ENCODE peak calls at places on chromosome 14, in five cellular contexts. R, H, T, V and W are unnamed samples.

GRCh38 chr14:91410781-91411536 is 6.7 kb downstream of the CCDC88C start:
- DNase-seq in R (no peak), V (peak; percentile 48), T (no peak), H (no peak), W (no peak)

GRCh38 chr14:37600880-37601741 is 5.7 kb downstream of the TTC6 start:
- DNase-seq in T (no peak), H (no peak), V (no peak), R (no peak), W (no peak)

GRCh38 chr14:58560208-58560607 is 77.6 kb upstream of the DACT1 start:
- DNase-seq in T (no peak), R (no peak), H (peak; percentile 46), V (no peak), W (no peak)

GRCh38 chr14:74246561-74246960 is 7.3 kb downstream of the VSX2 start:
- DNase-seq in H (no peak), R (no peak), V (no peak), T (no peak), W (no peak)

GRCh38 chr14:73997944-73998451 is 21.1 kb downstream of the ENTPD5 start:
- DNase-seq in V (no peak), H (no peak), R (no peak), T (no peak), W (no peak)

GRCh38 chr14:34997762-34998161 is 15.0 kb downstream of the SRP54 start:
- DNase-seq in T (no peak), V (no peak), H (peak; percentile 22), R (no peak), W (no peak)

GRCh38 chr14:77489051-77489450 is 9.6 kb downstream of the ISM2 start:
- DNase-seq in R (no peak), H (no peak), V (no peak), T (no peak), W (no peak)

GRCh38 chr14:21041676-21042433 is at the start of gene RNASE7:
- DNase-seq in R (no peak), V (no peak), H (no peak), T (no peak), W (no peak)

GRCh38 chr14:33805593-33805992 is 145.3 kb downstream of the EGLN3 start:
- DNase-seq in V (no peak), T (no peak), R (no peak), H (no peak), W (no peak)

GRCh38 chr14:81986005-81986404 is 452.4 kb upstream of the SEL1L start:
- DNase-seq in T (no peak), V (no peak), H (no peak), R (no peak), W (no peak)

GRCh38 chr14:91872517-91873470 is 5.5 kb upstream of the TC2N start:
- DNase-seq in V (peak; percentile 78), R (peak; percentile 53), T (no peak), H (peak; percentile 93), W (peak; percentile 46)

GRCh38 chr14:78310263-78310662 is 140.1 kb downstream of the NRXN3 start:
- DNase-seq in H (no peak), T (no peak), V (no peak), R (no peak), W (no peak)

GRCh38 chr14:92579244-92579643 is 65.7 kb downstream of the RIN3 start:
- DNase-seq in T (no peak), V (no peak), H (peak; percentile 53), R (no peak), W (no peak)

GRCh38 chr14:91282954-91283645 is 38.6 kb upstream of the GPR68 start:
- DNase-seq in T (no peak), H (no peak), R (no peak), V (no peak), W (no peak)

GRCh38 chr14:102182901-102183619 is 43.4 kb downstream of the WDR20 start:
- DNase-seq in T (no peak), V (no peak), R (no peak), H (peak; percentile 32), W (no peak)

GRCh38 chr14:31954991-31955390 is 122.1 kb upstream of the ARHGAP5 start:
- DNase-seq in H (no peak), T (no peak), R (no peak), V (no peak), W (no peak)

GRCh38 chr14:92610849-92611271 is 97.3 kb downstream of the RIN3 start:
- DNase-seq in V (no peak), R (no peak), T (no peak), H (no peak), W (no peak)

GRCh38 chr14:34843011-34843554 is 32.1 kb downstream of the BAZ1A start:
- DNase-seq in V (no peak), R (no peak), T (no peak), H (peak; percentile 75), W (no peak)

GRCh38 chr14:94615254-94615653 is 3.1 kb downstream of the SERPINA3 start:
- DNase-seq in R (no peak), V (no peak), H (no peak), T (no peak), W (no peak)

GRCh38 chr14:53715390-53715730 is 241.3 kb downstream of the BMP4 start:
- DNase-seq in H (peak; percentile 62), R (no peak), T (no peak), V (no peak), W (no peak)

GRCh38 chr14:72528059-72528950 is 365.6 kb downstream of the DPF3 start:
- DNase-seq in V (no peak), T (no peak), H (no peak), R (no peak), W (no peak)

DNA sequence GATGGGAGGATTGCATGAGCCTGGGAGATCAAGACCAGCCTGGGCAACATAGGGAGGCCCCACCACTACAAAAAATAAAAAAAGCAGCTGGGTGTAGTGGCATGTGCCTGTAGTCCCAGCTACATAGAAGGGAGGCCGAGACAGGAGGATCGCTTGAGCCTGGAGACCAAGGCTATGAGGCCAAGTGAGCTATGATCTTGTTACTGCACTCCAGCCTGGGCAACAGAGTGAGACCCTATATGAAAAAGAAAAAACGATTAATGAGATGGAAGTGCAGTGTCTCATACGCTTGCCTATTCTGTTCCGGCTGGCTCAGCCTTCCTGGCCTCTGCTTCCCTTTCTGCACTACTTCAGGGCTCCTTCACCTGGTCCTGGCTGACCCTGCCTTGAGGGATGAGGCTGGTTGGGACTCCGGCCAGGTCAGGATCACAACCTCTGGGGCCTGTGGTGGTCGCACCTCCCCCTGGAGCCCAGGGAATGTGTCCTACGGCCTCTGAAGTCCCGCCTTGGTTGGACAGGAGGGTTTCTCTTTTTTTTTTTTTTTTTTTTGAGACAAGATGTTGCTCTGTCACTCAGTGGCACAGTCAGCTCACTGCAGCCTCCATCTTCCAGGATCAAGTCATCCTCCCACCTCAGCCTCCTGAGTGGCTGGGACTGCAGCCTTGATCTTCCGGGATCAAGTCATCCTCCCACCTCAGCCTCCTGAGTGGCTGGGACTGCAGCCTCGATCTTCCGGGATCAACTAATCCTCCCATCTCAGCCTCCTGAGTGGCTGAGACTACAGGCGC is 10.7 kb downstream of the TEDC1 start:
- DNase-seq in H (no peak), T (no peak), V (no peak), R (no peak), W (no peak)
- H3K9me3 ChIP-seq in H (no peaks in the 10 kb centered on the region), T (no peaks in the 10 kb centered on the region), V (no peaks in the 10 kb centered on the region), R (no peaks in the 10 kb centered on the region), W (no peaks in the 10 kb centered on the region)

DNA sequence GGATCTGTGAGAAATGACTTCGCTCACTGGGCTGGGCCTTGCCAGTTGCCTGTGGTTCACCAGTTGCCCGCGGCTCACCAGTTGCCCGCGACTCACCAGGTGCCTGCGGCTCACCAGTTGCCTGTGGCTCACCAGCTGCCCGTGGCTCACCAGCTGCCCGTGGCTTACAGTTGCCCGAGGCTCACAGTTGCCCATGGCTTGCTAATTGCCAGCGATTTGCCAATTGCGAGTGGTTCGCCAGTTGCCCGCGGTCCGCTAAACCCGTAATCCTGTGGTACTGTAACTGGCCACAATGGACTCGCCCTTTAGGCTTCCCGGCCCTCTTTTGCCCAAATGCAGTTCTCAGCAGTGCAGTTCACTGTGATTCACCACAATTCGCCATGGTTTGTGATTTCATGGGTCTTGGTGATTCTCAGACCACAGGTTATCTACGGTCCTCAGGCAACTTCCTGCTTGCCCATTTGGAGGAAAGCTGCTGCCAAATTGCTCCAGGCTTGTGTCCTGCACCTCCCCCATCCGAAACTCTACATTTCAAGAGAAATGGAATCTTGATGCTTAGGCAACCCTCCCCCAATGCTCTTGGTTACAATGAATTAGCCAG is 15.0 kb upstream of the MEG3 start:
- DNase-seq in R (no peak), H (no peak), T (no peak), V (no peak), W (no peak)
- H3K9me3 ChIP-seq in R (no peaks in the 10 kb centered on the region), H (no peaks in the 10 kb centered on the region), T (peaks cover 11% of the 10 kb centered on the region), V (peaks cover 5% of the 10 kb centered on the region), W (peaks cover 3% of the 10 kb centered on the region)

GRCh38 chr14:99550387-99550992 is 53.5 kb downstream of the CCDC85C start:
- DNase-seq in V (no peak), R (no peak), T (no peak), H (no peak), W (no peak)

GRCh38 chr14:99554184-99554583 is 49.8 kb downstream of the CCDC85C start:
- DNase-seq in T (no peak), V (no peak), R (no peak), H (no peak), W (no peak)

GRCh38 chr14:99552572-99553216 is 51.3 kb downstream of the CCDC85C start:
- DNase-seq in H (no peak), V (no peak), R (no peak), T (no peak), W (no peak)

GRCh38 chr14:99551034-99551922 is 52.7 kb downstream of the CCDC85C start:
- DNase-seq in H (no peak), V (no peak), R (no peak), T (no peak), W (no peak)

DNA sequence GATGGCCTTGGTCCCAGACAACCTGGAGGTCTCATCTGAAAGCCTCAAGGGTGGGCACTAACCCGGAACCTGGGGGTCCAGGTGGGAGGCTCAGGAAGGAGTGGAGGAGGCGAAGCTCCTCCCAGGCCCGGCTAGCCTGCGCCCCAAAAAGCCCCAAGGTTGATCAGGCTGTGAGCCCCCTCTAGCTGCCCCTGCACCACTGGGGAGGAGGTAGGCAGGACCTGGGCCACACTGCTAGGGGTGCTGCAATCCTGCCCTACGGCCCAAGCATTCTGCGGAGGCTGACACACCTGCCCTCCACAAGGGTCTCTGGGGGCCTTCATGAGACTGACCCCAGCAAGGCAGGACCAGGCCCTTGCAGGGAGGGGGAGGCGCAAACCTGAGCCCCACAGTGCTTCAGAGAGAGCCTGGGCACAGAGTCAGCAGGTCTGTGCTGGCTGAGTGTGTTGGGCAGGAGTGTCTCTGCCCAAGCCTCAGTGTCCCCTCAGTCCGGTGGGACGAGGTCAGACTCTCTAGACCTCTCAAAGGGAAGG is 51.9 kb downstream of the CCDC85C start:
- DNase-seq in V (no peak), T (no peak), R (no peak), H (no peak), W (no peak)
- H3K9me3 ChIP-seq in V (no peaks in the 10 kb centered on the region), T (no peaks in the 10 kb centered on the region), R (no peaks in the 10 kb centered on the region), H (no peaks in the 10 kb centered on the region), W (no peaks in the 10 kb centered on the region)

GRCh38 chr14:30564868-30565248 is 5.9 kb downstream of the G2E3 start:
- DNase-seq in H (peak; percentile 39), T (no peak), V (no peak), R (no peak), W (no peak)
- H3K9me3 ChIP-seq in H (no peaks in the 10 kb centered on the region), T (no peaks in the 10 kb centered on the region), V (no peaks in the 10 kb centered on the region), R (no peaks in the 10 kb centered on the region), W (no peaks in the 10 kb centered on the region)

GRCh38 chr14:106044949-106045596 is 518.7 kb downstream of the TMEM121 start:
- DNase-seq in T (peak; percentile 2), H (no peak), R (peak; percentile 76), V (peak; percentile 80), W (peak; percentile 45)

GRCh38 chr14:106039400-106039799 is 513.0 kb downstream of the TMEM121 start:
- DNase-seq in T (no peak), R (no peak), V (no peak), H (no peak), W (no peak)

GRCh38 chr14:106044515-106044914 is 518.1 kb downstream of the TMEM121 start:
- DNase-seq in V (no peak), R (no peak), H (no peak), T (no peak), W (no peak)
- H3K9me3 ChIP-seq in V (no peaks in the 10 kb centered on the region), R (no peaks in the 10 kb centered on the region), H (no peaks in the 10 kb centered on the region), T (no peaks in the 10 kb centered on the region), W (no peaks in the 10 kb centered on the region)